ENCODE peak calls at places on chromosomes 2 and 18, in six cellular contexts. B is body of pancreas, X is A549, M is heart left ventricle, H is tibial nerve, E is HCT116. O is an unnamed sample.
A peak's percentile ranks its signal among the peaks of the same experiment; 100 is the strongest.

GRCh38 chr18:28112056-28112470 is 64.9 kb downstream of the CDH2 start:
- DNase-seq in B (no peak), X (peak; percentile 17), M (no peak), H (no peak), E (no peak), O (no peak)

GRCh38 chr18:13318644-13319501 is 100.3 kb downstream of the LDLRAD4 start:
- DNase-seq in B (no peak), X (no peak), M (no peak), H (no peak), E (no peak), O (no peak)

GRCh38 chr2:168694876-168695275 is 107.6 kb upstream of the NOSTRIN start:
- DNase-seq in B (no peak), X (no peak), M (no peak), H (no peak), E (no peak), O (no peak)

GRCh38 chr2:6975988-6976387 is 58.8 kb downstream of the RNF144A start:
- DNase-seq in B (peak; percentile 36), X (peak; percentile 19), M (no peak), H (no peak), E (peak; percentile 15), O (no peak)

GRCh38 chr2:201432038-201432437 is 19.2 kb downstream of the TRAK2 start:
- DNase-seq in B (no peak), X (peak; percentile 16), M (no peak), H (no peak), E (no peak), O (peak; percentile 66)

GRCh38 chr2:168030862-168031624 is 216.4 kb downstream of the STK39 start:
- DNase-seq in B (no peak), X (no peak), M (no peak), H (no peak), E (no peak), O (no peak)

GRCh38 chr2:52084760-52085159 is 1052.8 kb upstream of the NRXN1 start:
- DNase-seq in B (no peak), X (no peak), M (no peak), H (no peak), E (peak; percentile 22), O (no peak)

GRCh38 chr2:12437144-12437543 is 279.6 kb upstream of the TRIB2 start:
- DNase-seq in B (no peak), X (no peak), M (no peak), H (no peak), E (no peak), O (peak; percentile 81)

GRCh38 chr2:168560817-168561485 is 104.9 kb downstream of the CERS6 start:
- DNase-seq in B (no peak), X (no peak), M (no peak), H (no peak), E (no peak), O (no peak)

GRCh38 chr2:172735646-172736418 is at the start of gene RAPGEF4:
- DNase-seq in B (peak; percentile 28), X (no peak), M (no peak), H (no peak), E (no peak), O (peak; percentile 6)
- TF ChIP-seq POLR2A in B (no peak), X (no peak), M (no peak), H (no peak), E (no peak), O (no peak)

GRCh38 chr2:38750011-38750792 is 959 bp downstream of the SRSF7 start:
- DNase-seq in B (peak; percentile 73), X (peak; percentile 37), M (peak; percentile 73), H (peak; percentile 43), E (no peak), O (peak; percentile 76)
- TF ChIP-seq POLR2A in B (no peak), X (peak; percentile 48), M (peak; percentile 40), H (peak; percentile 93), E (no peak), O (no peak)

DNA sequence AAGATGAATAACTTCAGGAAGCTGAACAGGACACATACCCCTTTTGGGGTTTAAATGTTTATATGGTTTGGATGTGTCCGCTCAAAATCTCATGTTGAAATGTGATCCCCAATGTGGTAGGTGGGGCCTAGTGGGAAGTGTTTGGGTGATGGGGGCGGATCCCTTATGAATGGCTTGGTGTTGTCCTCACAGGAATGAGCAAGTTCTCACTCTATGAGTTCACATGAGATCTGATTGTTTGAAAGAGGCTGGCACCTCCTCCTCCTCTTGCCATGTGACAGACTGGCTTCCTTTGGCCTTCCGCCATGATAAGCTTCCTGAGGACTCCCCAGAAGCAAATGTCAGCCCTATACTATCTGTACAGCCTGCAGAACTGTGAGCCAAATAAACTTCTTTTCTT is 88.6 kb upstream of the ZNF532 start:
- DNase-seq in B (no peak), X (no peak), M (no peak), H (no peak), E (no peak), O (no peak)
- TF ChIP-seq POLR2A in B (no peak), X (no peak), M (no peak), H (no peak), E (no peak), O (no peak)

GRCh38 chr2:74834806-74835755 is 1.2 kb downstream of the HK2 start:
- DNase-seq in B (peak; percentile 53), X (no peak), M (peak; percentile 50), H (no peak), E (no peak), O (peak; percentile 29)
- TF ChIP-seq POLR2A in B (no peak), X (no peak), M (no peak), H (no peak), E (no peak), O (no peak)

GRCh38 chr18:76823574-76823973 is 1.2 kb downstream of the ZNF236 start:
- DNase-seq in B (peak; percentile 24), X (peak; percentile 50), M (no peak), H (no peak), E (no peak), O (peak; percentile 60)

GRCh38 chr18:76823166-76823539 is 796 bp downstream of the ZNF236 start:
- DNase-seq in B (no peak), X (no peak), M (no peak), H (no peak), E (no peak), O (no peak)

GRCh38 chr18:76821356-76821874 is 942 bp upstream of the ZNF236 start:
- DNase-seq in B (no peak), X (no peak), M (no peak), H (no peak), E (no peak), O (peak; percentile 64)

GRCh38 chr18:76822510-76823165 is at the start of gene ZNF236:
- DNase-seq in B (peak; percentile 83), X (peak; percentile 76), M (peak; percentile 83), H (peak; percentile 64), E (no peak), O (peak; percentile 96)

GRCh38 chr18:76821875-76822509 is 365 bp upstream of the ZNF236 start:
- DNase-seq in B (peak; percentile 63), X (peak; percentile 44), M (peak; percentile 68), H (peak; percentile 28), E (no peak), O (peak; percentile 87)
- TF ChIP-seq POLR2A in B (peak; percentile 74), X (peak; percentile 69), M (no peak), H (peak; percentile 53), E (peak; percentile 37), O (peak; percentile 74)

GRCh38 chr18:22110482-22110924 is 58.9 kb upstream of the GATA6 start:
- DNase-seq in B (no peak), X (peak; percentile 23), M (no peak), H (no peak), E (no peak), O (peak; percentile 15)
- TF ChIP-seq POLR2A in B (no peak), X (no peak), M (no peak), H (no peak), E (no peak), O (no peak)

DNA sequence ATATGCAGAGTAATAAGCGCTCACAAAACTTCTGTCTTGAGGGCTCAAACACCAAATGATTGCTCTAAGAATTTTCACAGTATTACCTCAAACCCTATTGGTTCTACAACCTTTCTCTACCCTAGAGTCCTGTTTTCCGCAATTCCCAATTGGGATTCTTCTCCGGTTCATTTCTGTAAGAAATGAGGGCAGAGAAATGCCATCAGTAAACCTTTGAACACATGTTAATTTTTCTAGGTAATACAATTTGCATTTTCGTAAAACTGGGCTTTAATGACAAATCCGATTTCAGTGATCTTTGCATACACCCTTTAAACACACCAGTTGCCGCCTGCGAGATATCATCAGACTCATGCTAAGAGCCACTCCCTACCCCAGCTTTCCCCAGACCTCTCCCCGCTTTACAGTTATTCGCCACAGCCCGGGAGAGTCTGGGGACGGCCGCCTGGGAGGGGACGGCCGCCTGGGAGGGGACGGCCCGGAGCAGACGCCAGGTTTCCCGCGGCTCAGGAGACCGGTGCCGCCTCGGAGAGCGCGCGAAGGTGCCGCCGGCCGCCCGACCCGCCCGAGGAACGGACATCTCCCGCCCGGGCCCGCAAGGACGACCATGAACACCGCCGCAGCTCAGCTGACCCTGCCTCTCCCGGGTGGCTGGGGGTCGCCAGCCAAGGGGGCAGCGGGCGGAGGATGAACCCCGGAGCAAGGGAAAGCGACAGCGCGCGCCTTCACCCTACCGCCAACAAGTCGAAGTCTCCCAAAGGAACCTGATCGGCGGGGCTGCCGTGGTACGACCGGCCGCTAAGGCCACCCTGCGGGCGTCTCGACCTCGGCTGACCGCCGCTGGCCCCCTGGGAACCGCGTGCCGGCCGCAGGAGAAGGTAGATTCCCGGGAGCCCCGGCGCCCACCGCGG is 463 bp downstream of the SMC6 start:
- DNase-seq in B (peak; percentile 81), X (peak; percentile 83), M (no peak), H (no peak), E (no peak), O (peak; percentile 84)
- TF ChIP-seq POLR2A in B (peak; percentile 63), X (peak; percentile 41), M (no peak), H (peak; percentile 34), E (no peak), O (no peak)

GRCh38 chr2:86105969-86106945 is at the start of gene PTCD3:
- DNase-seq in B (peak; percentile 96), X (peak; percentile 98), M (peak; percentile 96), H (peak; percentile 90), E (peak; percentile 93), O (peak; percentile 97)
- TF ChIP-seq POLR2A in B (peak; percentile 79), X (peak; percentile 96), M (no peak), H (peak; percentile 57), E (peak; percentile 87), O (peak; percentile 96)

DNA sequence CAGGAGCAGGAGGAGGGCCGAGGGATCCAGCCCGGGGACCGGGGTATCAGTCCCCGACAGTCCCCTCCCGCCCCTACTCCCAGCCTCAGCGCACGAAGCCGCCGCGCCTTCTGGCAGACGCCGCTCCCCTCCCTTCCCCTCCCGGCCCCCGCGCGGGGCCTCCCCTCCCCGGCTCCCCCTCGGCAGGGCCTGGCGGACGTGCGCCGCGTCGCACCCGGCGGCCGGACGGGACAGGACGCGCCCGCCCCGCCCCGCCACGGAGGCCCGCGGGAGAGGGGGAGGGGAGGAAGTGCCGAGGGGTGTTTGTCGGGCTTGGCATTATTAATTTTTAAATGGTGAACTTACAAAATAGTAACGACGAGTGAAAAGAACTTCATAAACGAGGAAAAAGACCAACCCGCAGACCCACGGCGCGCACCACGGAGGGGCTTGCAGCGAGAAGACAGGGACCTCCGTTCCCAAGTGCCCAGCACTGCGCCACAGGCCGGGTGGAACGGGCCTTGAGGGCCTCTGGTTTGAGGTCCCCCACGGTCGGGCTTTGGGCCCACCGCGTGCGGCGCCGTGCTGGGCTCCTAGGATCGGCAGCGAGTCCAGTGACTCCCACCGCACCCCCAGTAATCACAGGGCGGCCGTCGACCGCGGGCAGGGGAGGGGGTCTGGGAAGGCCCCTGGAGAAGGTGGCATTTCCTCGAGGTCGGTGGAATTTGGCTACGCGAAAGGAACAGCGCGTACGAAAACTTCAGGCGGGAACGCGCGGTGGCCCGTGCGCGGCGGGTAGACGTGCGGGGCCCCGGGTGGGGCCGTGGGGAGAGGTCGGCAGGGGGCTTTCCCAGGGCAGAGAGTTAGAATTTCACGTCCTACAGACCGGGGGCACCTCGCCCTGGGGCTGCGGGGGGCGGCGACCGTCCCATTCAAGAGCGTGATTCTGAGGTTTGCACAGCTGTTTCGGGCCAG is 954 bp upstream of the CTDSP1 start:
- DNase-seq in B (peak; percentile 80), X (peak; percentile 73), M (peak; percentile 93), H (peak; percentile 79), E (peak; percentile 37), O (peak; percentile 88)
- TF ChIP-seq POLR2A in B (no peak), X (no peak), M (no peak), H (peak; percentile 58), E (no peak), O (no peak)